ENCODE peak calls at places on chromosomes 16 and 17, in four cellular contexts. A, U, O and R are unnamed samples.

GRCh38 chr17:44865231-44865660 is 17.6 kb downstream of the HIGD1B start:
- DNase-seq in A (peak; percentile 67), O (peak; percentile 89), U (peak; percentile 69), R (peak; percentile 32)

GRCh38 chr16:22369221-22369811 is 5.1 kb downstream of the CDR2 start:
- DNase-seq in A (peak; percentile 61), U (no peak), O (no peak), R (no peak)

GRCh38 chr17:45441536-45442310 is 9.1 kb upstream of the ARHGAP27 start:
- DNase-seq in U (no peak), A (no peak), O (peak; percentile 77), R (no peak)

GRCh38 chr16:27890866-27891265 is 172.6 kb downstream of the GSG1L start:
- DNase-seq in A (no peak), O (no peak), U (no peak), R (no peak)

GRCh38 chr16:48824271-48824670 is 214.3 kb upstream of the N4BP1 start:
- DNase-seq in O (peak; percentile 40), A (no peak), U (no peak), R (no peak)

GRCh38 chr17:44324092-44324570 is 492 bp downstream of the SLC25A39 start:
- DNase-seq in U (peak; percentile 27), A (no peak), O (peak; percentile 89), R (no peak)

GRCh38 chr17:44122825-44123355 is 551 bp downstream of the HDAC5 start:
- DNase-seq in A (no peak), O (no peak), U (peak; percentile 32), R (no peak)

GRCh38 chr16:86575754-86576557 is 2.4 kb upstream of the FOXL1 start:
- DNase-seq in U (peak; percentile 66), A (peak; percentile 96), O (peak; percentile 89), R (no peak)

GRCh38 chr17:32279933-32280716 is 14.5 kb downstream of the RHBDL3 start:
- DNase-seq in U (no peak), A (no peak), O (no peak), R (no peak)